ENCODE peak calls at places on chromosomes 4 and X, in six cellular contexts. T, C, A, V, J and W are unnamed samples.

GRCh38 chrX:13239272-13239671 is 80.6 kb downstream of the ATXN3L start:
- DNase-seq in T (no peak), C (no peak), A (no peak), V (no peak), J (no peak), W (no peak)

GRCh38 chr4:170012629-170012958 is 13.6 kb downstream of the MFAP3L start:
- DNase-seq in T (no peak), C (no peak), A (no peak), V (no peak), J (no peak), W (no peak)

GRCh38 chr4:566035-566434 is 10.1 kb downstream of the TMEM271 start:
- DNase-seq in T (no peak), C (no peak), A (no peak), V (no peak), J (no peak), W (no peak)

GRCh38 chrX:26915064-26915463 is 548.1 kb downstream of the PPP4R3C start:
- DNase-seq in T (no peak), C (no peak), A (no peak), V (no peak), J (no peak), W (no peak)

GRCh38 chr4:54945838-54946237 is 179.6 kb downstream of the KDR start:
- DNase-seq in T (no peak), C (no peak), A (no peak), V (no peak), J (no peak), W (no peak)

GRCh38 chrX:154596290-154596929 is 11.5 kb downstream of the CTAG1A start:
- DNase-seq in T (peak; percentile 64), C (no peak), A (no peak), V (no peak), J (peak; percentile 53), W (no peak)

GRCh38 chrX:155086202-155086840 is 15.0 kb downstream of the BRCC3 start:
- DNase-seq in T (peak; percentile 18), C (peak; percentile 30), A (peak; percentile 21), V (peak; percentile 31), J (peak; percentile 63), W (no peak)

GRCh38 chr4:108103096-108103495 is 65.6 kb downstream of the LEF1 start:
- DNase-seq in T (no peak), C (no peak), A (no peak), V (no peak), J (no peak), W (no peak)

GRCh38 chr4:121977251-121978168 is 25.6 kb upstream of the TRPC3 start:
- DNase-seq in T (no peak), C (no peak), A (no peak), V (no peak), J (no peak), W (peak; percentile 56)

GRCh38 chr4:61231421-61231820 is 31.3 kb downstream of the ADGRL3 start:
- DNase-seq in T (no peak), C (no peak), A (no peak), V (no peak), J (no peak), W (no peak)

GRCh38 chrX:5681159-5681558 is 547.5 kb downstream of the NLGN4X start:
- DNase-seq in T (peak; percentile 25), C (no peak), A (no peak), V (no peak), J (no peak), W (no peak)

GRCh38 chrX:72620550-72621145 is 48.0 kb upstream of the HDAC8 start:
- DNase-seq in T (no peak), C (peak; percentile 31), A (peak; percentile 2), V (peak; percentile 74), J (no peak), W (no peak)

GRCh38 chrX:2732649-2733048 is 19.2 kb upstream of the XG start:
- DNase-seq in T (no peak), C (no peak), A (no peak), V (no peak), J (no peak), W (no peak)

GRCh38 chrX:53156207-53156596 is 62.3 kb downstream of the KANTR start:
- DNase-seq in T (no peak), C (no peak), A (no peak), V (no peak), J (no peak), W (no peak)

GRCh38 chr4:72987741-72988729 is 81.5 kb downstream of the COX18 start:
- DNase-seq in T (no peak), C (no peak), A (no peak), V (no peak), J (no peak), W (no peak)

GRCh38 chr4:77931452-77932135 is 69.0 kb downstream of the MRPL1 start:
- DNase-seq in T (no peak), C (no peak), A (no peak), V (no peak), J (no peak), W (no peak)

GRCh38 chr4:127309360-127310095 is 323.2 kb upstream of the INTU start:
- DNase-seq in T (no peak), C (no peak), A (no peak), V (peak; percentile 21), J (no peak), W (no peak)

DNA sequence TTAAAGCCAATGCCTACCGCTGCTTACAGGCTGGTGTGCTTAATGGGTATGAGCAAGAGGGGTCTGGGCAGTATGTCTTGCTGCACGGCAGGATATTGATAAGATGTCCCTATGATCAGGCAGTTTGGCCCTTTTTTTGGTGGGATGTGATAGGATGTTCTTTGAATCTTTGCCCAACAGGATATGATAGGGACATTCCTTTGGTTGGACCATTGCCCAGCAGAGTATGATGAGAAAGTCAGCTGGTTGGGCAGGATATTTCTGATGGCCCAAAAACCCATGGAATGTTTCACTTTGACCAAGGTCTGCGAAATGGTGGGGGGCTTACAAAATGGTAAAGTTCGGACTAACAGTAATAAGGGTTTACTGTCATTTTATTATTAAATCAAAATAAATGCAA is 1060.6 kb downstream of the STIM2 start:
- DNase-seq in T (no peak), C (no peak), A (no peak), V (no peak), J (no peak), W (no peak)
- TF ChIP-seq ZNF274 in T (no peak), C (no peak), A (no peak), V (no peak), J (no peak), W (no peak)

DNA sequence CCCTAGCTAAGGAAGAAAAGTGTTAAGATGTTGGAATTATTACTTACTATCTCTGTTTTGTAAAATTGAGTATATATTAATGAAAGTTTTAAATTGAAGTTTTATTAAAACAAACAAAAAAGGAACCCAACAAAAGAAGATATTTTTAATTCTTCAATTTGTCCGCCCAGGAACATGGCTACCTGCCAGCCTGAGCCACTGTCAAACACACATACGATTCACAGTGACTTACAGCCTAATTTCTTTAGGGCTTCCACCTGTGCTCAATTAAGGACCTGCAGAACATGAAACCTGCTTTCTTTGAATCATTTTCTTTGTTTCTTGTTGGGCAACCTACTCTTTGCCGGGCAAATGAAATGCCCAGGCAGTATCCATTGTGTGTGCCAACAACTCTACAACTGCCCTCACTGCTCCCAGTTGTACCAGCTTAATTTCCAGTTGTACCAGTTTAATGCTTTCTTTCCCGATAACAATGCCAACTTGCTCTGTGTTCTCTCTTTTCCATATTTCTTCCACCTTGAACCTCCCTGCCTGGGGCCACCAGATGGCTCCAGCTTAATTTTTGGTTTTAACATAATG is 181.7 kb downstream of the GBA3 start:
- DNase-seq in T (no peak), C (no peak), A (no peak), V (no peak), J (no peak), W (no peak)
- TF ChIP-seq ZNF274 in T (no peak), C (no peak), A (no peak), V (no peak), J (no peak), W (no peak)

GRCh38 chr4:150206981-150207380 is 128.7 kb downstream of the DCLK2 start:
- DNase-seq in T (no peak), C (no peak), A (no peak), V (no peak), J (no peak), W (no peak)
- TF ChIP-seq ZNF274 in T (no peak), C (no peak), A (no peak), V (no peak), J (no peak), W (no peak)

GRCh38 chrX:30659421-30659820 is 6.2 kb downstream of the GK start:
- DNase-seq in T (no peak), C (peak; percentile 22), A (no peak), V (no peak), J (no peak), W (no peak)
- TF ChIP-seq ZNF274 in T (no peak), C (no peak), A (no peak), V (no peak), J (no peak), W (no peak)

GRCh38 chr4:124499266-124499665 is 213.3 kb downstream of the ANKRD50 start:
- DNase-seq in T (no peak), C (no peak), A (no peak), V (no peak), J (no peak), W (no peak)
- TF ChIP-seq ZNF274 in T (no peak), C (no peak), A (no peak), V (no peak), J (no peak), W (no peak)

DNA sequence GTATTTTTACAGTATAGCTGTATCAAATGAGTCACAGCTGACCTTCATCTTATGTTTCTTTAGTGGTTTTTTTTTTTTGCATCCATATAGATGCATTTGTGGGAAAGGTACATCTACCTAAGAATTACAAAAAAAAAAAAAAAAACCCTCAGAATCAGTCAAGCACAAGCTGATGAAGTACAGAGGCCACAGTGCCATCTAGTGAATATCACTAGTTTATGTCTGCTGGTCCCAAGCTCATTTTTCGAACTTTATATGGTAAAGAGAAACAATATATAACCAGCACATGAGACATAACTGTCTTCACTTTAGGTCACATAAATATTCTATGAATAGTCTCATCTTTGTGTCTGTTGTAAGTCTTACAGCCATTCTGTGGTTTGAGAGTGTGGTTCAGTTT is 220.1 kb downstream of the DLG3 start:
- DNase-seq in T (peak; percentile 22), C (no peak), A (peak; percentile 19), V (peak; percentile 16), J (no peak), W (no peak)
- TF ChIP-seq ZNF274 in T (no peak), C (no peak), A (no peak), V (no peak), J (no peak), W (no peak)

DNA sequence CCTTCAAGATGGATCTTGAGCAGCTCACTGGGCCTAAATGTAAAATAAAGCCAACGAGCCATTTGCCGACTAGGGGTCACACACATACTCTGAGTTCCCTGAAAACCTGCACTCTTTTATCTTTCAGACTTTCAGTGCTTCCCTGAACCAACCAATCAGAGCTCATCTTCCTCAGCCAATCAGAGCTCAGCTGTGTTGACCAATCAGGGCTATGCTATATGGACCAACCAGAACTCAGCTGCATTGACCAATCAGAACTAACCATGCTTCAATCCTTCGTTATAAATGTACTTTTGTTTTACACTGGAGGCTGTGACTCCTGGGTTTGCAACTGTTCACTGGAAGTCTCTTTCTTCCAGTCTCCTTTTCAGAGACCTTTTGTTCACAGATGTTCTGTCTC is 19.3 kb downstream of the SLC25A53 start:
- DNase-seq in T (no peak), C (peak; percentile 59), A (no peak), V (peak; percentile 4), J (no peak), W (no peak)
- TF ChIP-seq ZNF274 in T (no peak), C (no peak), A (no peak), V (no peak), J (no peak), W (no peak)

GRCh38 chr4:15913631-15913970 is 24.9 kb downstream of the FGFBP1 start:
- DNase-seq in T (no peak), C (no peak), A (no peak), V (peak; percentile 49), J (no peak), W (no peak)
- TF ChIP-seq ZNF274 in T (no peak), C (no peak), A (no peak), V (no peak), J (no peak), W (no peak)